ENCODE peak calls at places on chromosomes 7 and 10, in nine cellular contexts. H, I, F, P, G, A, B, U and K are unnamed samples.

GRCh38 chr10:62230344-62231138 is 38.1 kb downstream of the RTKN2 start:
- DNase-seq in H (peak), I (peak), F (no peak), P (no peak), G (no peak), A (no peak), B (no peak), U (no peak), K (no peak)

GRCh38 chr7:83985766-83986165 is 208.8 kb downstream of the SEMA3A start:
- DNase-seq in H (no peak), I (no peak), F (no peak), P (no peak), G (no peak), A (no peak), B (no peak), U (no peak), K (no peak)

GRCh38 chr10:28307267-28307666 is 4.4 kb upstream of the MPP7 start:
- DNase-seq in H (no peak), I (no peak), F (no peak), P (no peak), G (no peak), A (no peak), B (no peak), U (no peak), K (no peak)

GRCh38 chr10:3126741-3127342 is 45.7 kb downstream of the PITRM1 start:
- DNase-seq in H (no peak), I (no peak), F (no peak), P (no peak), G (no peak), A (no peak), B (peak), U (no peak), K (no peak)

GRCh38 chr7:157693521-157694388 is 357.0 kb downstream of the DNAJB6 start:
- DNase-seq in H (no peak), I (no peak), F (peak), P (no peak), G (no peak), A (no peak), B (no peak), U (no peak), K (no peak)

GRCh38 chr7:45402480-45403218 is 171.5 kb upstream of the ADCY1 start:
- DNase-seq in H (peak), I (peak), F (no peak), P (peak), G (no peak), A (no peak), B (no peak), U (peak), K (no peak)

GRCh38 chr10:16987129-16987670 is 142.4 kb downstream of the CUBN start:
- DNase-seq in H (peak), I (peak), F (no peak), P (no peak), G (no peak), A (no peak), B (no peak), U (no peak), K (no peak)

GRCh38 chr10:114897593-114897992 is 40.4 kb upstream of the TRUB1 start:
- DNase-seq in H (no peak), I (no peak), F (no peak), P (no peak), G (no peak), A (no peak), B (no peak), U (no peak), K (no peak)

GRCh38 chr10:68804692-68805091 is 22.6 kb upstream of the STOX1 start:
- DNase-seq in H (no peak), I (no peak), F (no peak), P (no peak), G (no peak), A (no peak), B (no peak), U (no peak), K (no peak)

GRCh38 chr10:101965075-101965765 is 90.8 kb downstream of the ARMH3 start:
- DNase-seq in H (no peak), I (no peak), F (no peak), P (no peak), G (no peak), A (no peak), B (no peak), U (no peak), K (no peak)

GRCh38 chr7:17071866-17072265 is 190.1 kb upstream of the AGR3 start:
- DNase-seq in H (no peak), I (no peak), F (no peak), P (no peak), G (no peak), A (no peak), B (no peak), U (no peak), K (no peak)

GRCh38 chr10:78250313-78251040 is 216.8 kb downstream of the RPS24 start:
- DNase-seq in H (no peak), I (no peak), F (no peak), P (no peak), G (peak), A (no peak), B (no peak), U (no peak), K (no peak)

GRCh38 chr7:131769241-131769640 is 212.8 kb upstream of the PODXL start:
- DNase-seq in H (peak), I (peak), F (no peak), P (no peak), G (no peak), A (no peak), B (no peak), U (no peak), K (no peak)

GRCh38 chr7:37405603-37406122 is 43.0 kb downstream of the ELMO1 start:
- DNase-seq in H (no peak), I (no peak), F (no peak), P (no peak), G (no peak), A (no peak), B (peak), U (no peak), K (no peak)

GRCh38 chr10:93993782-93994668 is at the start of gene PLCE1:
- DNase-seq in H (peak), I (peak), F (peak), P (no peak), G (no peak), A (no peak), B (peak), U (peak), K (no peak)

GRCh38 chr10:130336612-130337304 is 200.6 kb downstream of the GLRX3 start:
- DNase-seq in H (no peak), I (no peak), F (no peak), P (peak), G (no peak), A (no peak), B (no peak), U (no peak), K (no peak)

GRCh38 chr10:119489572-119490326 is 52.8 kb downstream of the RGS10 start:
- DNase-seq in H (peak), I (peak), F (peak), P (peak), G (no peak), A (no peak), B (peak), U (peak), K (no peak)

GRCh38 chr10:27742926-27743735 is 2.5 kb downstream of the MKX start:
- DNase-seq in H (peak), I (peak), F (peak), P (no peak), G (peak), A (no peak), B (peak), U (peak), K (peak)

GRCh38 chr10:57716884-57717283 is 550.8 kb downstream of the IPMK start:
- DNase-seq in H (peak), I (peak), F (no peak), P (no peak), G (no peak), A (no peak), B (no peak), U (peak), K (no peak)

DNA sequence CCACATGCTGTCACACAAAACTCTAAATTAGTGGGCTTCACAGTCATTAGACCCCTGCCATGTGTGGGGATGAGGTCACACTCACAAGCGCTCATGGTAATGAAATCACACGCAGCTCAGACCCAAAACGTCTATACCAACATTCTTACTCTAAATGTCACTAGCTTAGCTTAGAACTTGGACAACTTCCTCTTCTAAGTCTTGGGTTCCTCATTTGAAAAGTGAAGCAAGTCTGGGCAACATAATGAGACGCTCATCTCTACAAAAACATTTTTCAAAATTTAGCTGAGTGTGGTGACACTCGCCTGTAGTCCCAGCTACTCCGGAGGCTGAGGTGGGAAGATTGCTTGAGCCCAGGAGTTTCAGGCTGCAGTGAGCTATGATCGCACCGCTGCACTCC is 92.7 kb upstream of the MACROH2A2 start:
- DNase-seq in H (no peak), I (no peak), F (no peak), P (peak), G (no peak), A (no peak), B (no peak), U (no peak), K (no peak)
- H3K27ac ChIP-seq in H (no peak), I (no peak), F (no peak), P (no peak), G (peak), A (no peak), B (no peak), U (no peak), K (no peak)

GRCh38 chr7:36304099-36304425 is 85.6 kb upstream of the ANLN start:
- DNase-seq in H (no peak), I (no peak), F (no peak), P (no peak), G (no peak), A (no peak), B (no peak), U (no peak), K (no peak)
- H3K27ac ChIP-seq in H (peak), I (peak), F (no peak), P (no peak), G (peak), A (peak), B (peak), U (no peak), K (peak)

GRCh38 chr10:87867453-87867852 is 4.0 kb downstream of the PTEN start:
- DNase-seq in H (no peak), I (peak), F (no peak), P (no peak), G (no peak), A (no peak), B (no peak), U (no peak), K (no peak)
- H3K27ac ChIP-seq in H (no peak), I (peak), F (peak), P (peak), G (peak), A (no peak), B (peak), U (no peak), K (no peak)

GRCh38 chr7:120992272-120993010 is 3.9 kb downstream of the CPED1 start:
- DNase-seq in H (no peak), I (no peak), F (no peak), P (no peak), G (no peak), A (no peak), B (no peak), U (no peak), K (no peak)
- H3K27ac ChIP-seq in H (peak), I (no peak), F (no peak), P (no peak), G (no peak), A (no peak), B (peak), U (no peak), K (no peak)

GRCh38 chr7:102120666-102121065 is 166.0 kb upstream of the SH2B2 start:
- DNase-seq in H (no peak), I (no peak), F (peak), P (no peak), G (no peak), A (no peak), B (no peak), U (no peak), K (no peak)

GRCh38 chr7:102117743-102118142 is 168.9 kb upstream of the SH2B2 start:
- DNase-seq in H (peak), I (no peak), F (no peak), P (no peak), G (no peak), A (no peak), B (no peak), U (no peak), K (no peak)

GRCh38 chr7:102122026-102122425 is 164.6 kb upstream of the SH2B2 start:
- DNase-seq in H (peak), I (peak), F (no peak), P (peak), G (no peak), A (no peak), B (no peak), U (peak), K (no peak)

GRCh38 chr7:102119925-102120324 is 166.7 kb upstream of the SH2B2 start:
- DNase-seq in H (no peak), I (no peak), F (peak), P (no peak), G (no peak), A (no peak), B (no peak), U (no peak), K (peak)

DNA sequence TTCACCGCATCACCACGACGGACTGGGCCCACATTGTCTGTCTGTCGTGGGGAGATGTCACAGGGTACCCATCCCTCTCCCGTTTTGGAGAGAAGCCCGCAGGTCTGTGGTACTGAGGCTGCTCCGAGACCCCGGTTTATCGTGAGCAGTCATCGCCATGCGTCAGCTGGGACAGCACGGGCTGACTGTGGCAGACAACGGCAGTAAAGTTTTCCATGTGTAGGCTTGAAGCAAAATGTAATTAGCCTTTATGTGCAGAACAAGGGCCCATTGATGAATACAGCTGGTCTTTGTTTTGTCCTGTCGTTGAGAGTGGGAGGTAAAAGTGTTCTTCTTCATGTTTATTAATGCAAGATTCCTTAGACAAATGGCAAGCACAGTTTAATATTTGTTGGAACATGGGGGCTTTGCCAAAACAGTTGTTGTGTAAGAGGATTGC is 167.4 kb upstream of the SH2B2 start:
- DNase-seq in H (no peak), I (no peak), F (peak), P (no peak), G (no peak), A (no peak), B (no peak), U (no peak), K (peak)
- H3K27ac ChIP-seq in H (no peak), I (no peak), F (no peak), P (no peak), G (no peak), A (peak), B (peak), U (no peak), K (peak)

DNA sequence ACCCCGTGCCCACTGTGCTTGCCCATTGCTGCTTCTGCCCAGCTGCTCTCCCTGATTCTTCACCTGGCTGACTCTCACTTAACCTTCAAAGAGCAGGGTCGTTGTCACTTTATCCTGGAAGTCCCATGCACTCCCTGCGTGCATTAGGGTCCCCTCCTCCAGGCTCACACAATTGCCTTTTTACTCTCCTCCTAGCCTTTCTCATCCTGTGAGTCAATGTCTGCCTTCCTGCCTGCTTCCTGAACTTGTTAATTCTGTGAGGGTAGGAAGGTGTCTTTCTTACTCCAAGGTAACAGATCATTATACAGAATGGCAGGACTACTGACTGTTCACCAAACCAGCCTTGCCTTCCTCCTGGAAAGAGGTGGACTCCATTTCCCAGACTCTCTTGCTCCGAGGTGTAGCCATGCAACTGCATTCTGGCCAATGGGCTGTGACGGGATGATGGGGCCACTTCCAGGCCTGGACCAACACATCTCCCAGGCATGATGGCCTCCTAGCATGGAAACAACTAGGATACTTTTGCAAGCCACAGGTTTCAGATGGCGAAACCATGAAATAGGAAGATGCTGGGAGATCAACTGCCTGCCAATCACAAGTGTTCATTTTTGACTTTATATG is 54.7 kb downstream of the ARHGAP22 start:
- DNase-seq in H (no peak), I (no peak), F (no peak), P (peak), G (no peak), A (no peak), B (no peak), U (no peak), K (no peak)
- H3K27ac ChIP-seq in H (no peak), I (no peak), F (no peak), P (no peak), G (no peak), A (no peak), B (no peak), U (no peak), K (no peak)